ENCODE peak calls at places on chromosomes 12 and 14, in seven cellular contexts. Y, I, K, Z, X, W and A are unnamed samples.

GRCh38 chr12:6899837-6900519 is 4.6 kb upstream of the LRRC23 start:
- DNase-seq in Y (peak), I (no peak), K (peak), Z (peak), X (peak), W (peak), A (peak)

GRCh38 chr14:40129162-40129561 is 696.9 kb upstream of the FBXO33 start:
- DNase-seq in Y (no peak), I (no peak), K (no peak), Z (no peak), X (no peak), W (no peak), A (peak)

GRCh38 chr12:3125674-3126073 is 48.5 kb downstream of the TSPAN9 start:
- DNase-seq in Y (no peak), I (no peak), K (no peak), Z (no peak), X (no peak), W (no peak), A (no peak)

GRCh38 chr12:69779928-69780327 is 41.3 kb downstream of the RAB3IP start:
- DNase-seq in Y (peak), I (no peak), K (peak), Z (no peak), X (no peak), W (peak), A (no peak)

GRCh38 chr12:69834147-69834546 is 9.1 kb downstream of the MYRFL start:
- DNase-seq in Y (no peak), I (no peak), K (no peak), Z (no peak), X (no peak), W (no peak), A (no peak)

GRCh38 chr12:78490841-78491240 is 373.7 kb upstream of the SYT1 start:
- DNase-seq in Y (no peak), I (no peak), K (peak), Z (no peak), X (no peak), W (no peak), A (no peak)

GRCh38 chr12:102300824-102301461 is 103.3 kb upstream of the PMCH start:
- DNase-seq in Y (peak), I (no peak), K (peak), Z (peak), X (no peak), W (peak), A (peak)

GRCh38 chr12:111194703-111195051 is 174.2 kb downstream of the PHETA1 start:
- DNase-seq in Y (no peak), I (no peak), K (no peak), Z (no peak), X (no peak), W (no peak), A (no peak)

GRCh38 chr12:54184024-54184805 is 4.6 kb downstream of the SMUG1 start:
- DNase-seq in Y (no peak), I (no peak), K (no peak), Z (no peak), X (no peak), W (no peak), A (no peak)

GRCh38 chr14:23113346-23114119 is 5.5 kb downstream of the CEBPE start:
- DNase-seq in Y (peak), I (no peak), K (peak), Z (no peak), X (peak), W (no peak), A (no peak)

GRCh38 chr14:29236848-29237247 is 470.3 kb downstream of the FOXG1 start:
- DNase-seq in Y (peak), I (no peak), K (peak), Z (no peak), X (no peak), W (no peak), A (peak)

GRCh38 chr12:115337693-115338543 is 653.9 kb upstream of the TBX3 start:
- DNase-seq in Y (peak), I (peak), K (peak), Z (no peak), X (peak), W (peak), A (no peak)

GRCh38 chr12:131315601-131316000 is 361.9 kb downstream of the ADGRD1 start:
- DNase-seq in Y (no peak), I (no peak), K (no peak), Z (no peak), X (no peak), W (no peak), A (no peak)

GRCh38 chr12:43578782-43579181 is 26.8 kb upstream of the ADAMTS20 start:
- DNase-seq in Y (peak), I (no peak), K (peak), Z (no peak), X (no peak), W (peak), A (no peak)

GRCh38 chr12:58927112-58927511 is 6.8 kb upstream of the LRIG3 start:
- DNase-seq in Y (no peak), I (no peak), K (no peak), Z (no peak), X (no peak), W (no peak), A (no peak)

GRCh38 chr12:76653342-76653741 is 93.8 kb upstream of the OSBPL8 start:
- DNase-seq in Y (no peak), I (no peak), K (no peak), Z (no peak), X (no peak), W (no peak), A (no peak)